ENCODE peak calls at places on chromosomes 4 and X, in seven cellular contexts. F, B, X, G, H, V and Z are unnamed samples.

GRCh38 chrX:91434351-91435168 is at the start of gene PABPC5:
- DNase-seq in B (peak), G (peak), H (peak), V (no peak), X (peak), F (no peak), Z (peak)

GRCh38 chrX:15416133-15416993 is 32.1 kb upstream of the VEGFD start:
- DNase-seq in F (no peak), X (peak), V (peak), B (no peak), H (no peak), G (no peak), Z (no peak)

GRCh38 chr4:182536221-182536620 is 293.0 kb downstream of the TENM3 start:
- DNase-seq in F (no peak), G (no peak), V (no peak), X (no peak), H (no peak), B (no peak), Z (no peak)

GRCh38 chr4:8510191-8510590 is 69.6 kb downstream of the TRMT44 start:
- DNase-seq in G (no peak), X (no peak), H (no peak), F (no peak), V (no peak), B (no peak), Z (no peak)

GRCh38 chr4:15702941-15703403 is at the start of gene BST1:
- DNase-seq in G (peak), F (no peak), V (no peak), H (no peak), X (peak), B (no peak), Z (peak)

GRCh38 chr4:153222162-153222789 is 18.0 kb downstream of the TRIM2 start:
- DNase-seq in F (no peak), X (peak), G (peak), B (no peak), H (peak), V (peak), Z (peak)

GRCh38 chrX:93259029-93259428 is 414.3 kb downstream of the NAP1L3 start:
- DNase-seq in V (no peak), G (no peak), H (no peak), F (no peak), X (no peak), B (no peak), Z (no peak)

GRCh38 chr4:37685726-37686372 is 327 bp downstream of the RELL1 start:
- DNase-seq in X (peak), V (peak), G (peak), H (no peak), F (no peak), B (no peak), Z (peak)

GRCh38 chr4:87078987-87079469 is 141.4 kb downstream of the KLHL8 start:
- DNase-seq in B (no peak), G (no peak), X (no peak), H (peak), F (no peak), V (no peak), Z (no peak)

GRCh38 chr4:98605216-98605615 is 53.2 kb downstream of the TSPAN5 start:
- DNase-seq in F (no peak), H (no peak), X (peak), B (no peak), G (no peak), V (no peak), Z (no peak)

GRCh38 chr4:3249681-3250437 is 900 bp downstream of the MSANTD1 start:
- DNase-seq in B (no peak), F (no peak), H (no peak), V (no peak), X (no peak), G (no peak), Z (no peak)

GRCh38 chrX:132612990-132613564 is 124.2 kb upstream of the MBNL3 start:
- DNase-seq in H (peak), X (peak), V (peak), G (peak), B (peak), F (peak), Z (peak)

GRCh38 chrX:29792335-29792734 is 423.0 kb upstream of the MAGEB2 start:
- DNase-seq in B (no peak), F (no peak), G (no peak), H (no peak), V (no peak), X (peak), Z (no peak)

GRCh38 chr4:173185832-173186545 is 17.4 kb downstream of the GALNT7 start:
- DNase-seq in X (no peak), B (no peak), H (no peak), V (peak), F (no peak), G (no peak), Z (no peak)

GRCh38 chr4:155881555-155881954 is 15.5 kb upstream of the ASIC5 start:
- DNase-seq in G (no peak), X (no peak), V (no peak), F (no peak), B (no peak), H (no peak), Z (no peak)

GRCh38 chrX:100217547-100217946 is 192.5 kb downstream of the PCDH19 start:
- DNase-seq in G (no peak), F (no peak), B (no peak), X (no peak), H (no peak), V (no peak), Z (no peak)